ENCODE peak calls at places on chromosomes 7 and 10, in nine cellular contexts. One of them, this sample, is unnamed.
A peak's percentile ranks its signal among the peaks of the same experiment; 100 is the strongest.

GRCh38 chr10:59362991-59363390 is 642 bp upstream of the FAM13C start:
- DNase-seq in WERI-Rb-1: peak; percentile 66
- DNase-seq in brain microvascular endothelial cell: peak; percentile 46
- DNase-seq in Karpas-422: no peak
- DNase-seq in upper lobe of left lung: no peak
- DNase-seq in thoracic aorta: no peak
- DNase-seq in adipocyte: peak; percentile 74
- DNase-seq in bronchial epithelial cell: peak; percentile 50
- DNase-seq in SJSA1: peak; percentile 19
- DNase-seq in this sample: peak; percentile 77

GRCh38 chr7:9028012-9028411 is 594.6 kb downstream of the NXPH1 start:
- DNase-seq in WERI-Rb-1: no peak
- DNase-seq in brain microvascular endothelial cell: no peak
- DNase-seq in Karpas-422: no peak
- DNase-seq in upper lobe of left lung: no peak
- DNase-seq in thoracic aorta: no peak
- DNase-seq in adipocyte: no peak
- DNase-seq in bronchial epithelial cell: no peak
- DNase-seq in SJSA1: no peak
- DNase-seq in this sample: no peak

GRCh38 chr7:108291791-108292440 is 161.8 kb upstream of the LAMB4 start:
- DNase-seq in WERI-Rb-1: no peak
- DNase-seq in brain microvascular endothelial cell: no peak
- DNase-seq in Karpas-422: peak; percentile 31
- DNase-seq in upper lobe of left lung: no peak
- DNase-seq in thoracic aorta: no peak
- DNase-seq in adipocyte: no peak
- DNase-seq in bronchial epithelial cell: no peak
- DNase-seq in SJSA1: no peak
- DNase-seq in this sample: no peak

GRCh38 chr7:142853739-142854504 is 954 bp upstream of the EPHB6 start:
- DNase-seq in WERI-Rb-1: peak; percentile 72
- DNase-seq in brain microvascular endothelial cell: peak; percentile 57
- DNase-seq in Karpas-422: peak; percentile 88
- DNase-seq in upper lobe of left lung: peak; percentile 89
- DNase-seq in thoracic aorta: no peak
- DNase-seq in adipocyte: peak; percentile 83
- DNase-seq in bronchial epithelial cell: peak; percentile 61
- DNase-seq in SJSA1: peak; percentile 71
- DNase-seq in this sample: peak; percentile 67

GRCh38 chr7:3238525-3239210 is 62.4 kb upstream of the SDK1 start:
- DNase-seq in WERI-Rb-1: no peak
- DNase-seq in brain microvascular endothelial cell: no peak
- DNase-seq in Karpas-422: no peak
- DNase-seq in upper lobe of left lung: no peak
- DNase-seq in thoracic aorta: no peak
- DNase-seq in adipocyte: no peak
- DNase-seq in bronchial epithelial cell: peak; percentile 4
- DNase-seq in SJSA1: no peak
- DNase-seq in this sample: no peak

GRCh38 chr7:98930921-98931320 is 52.6 kb downstream of the TRRAP start:
- DNase-seq in WERI-Rb-1: no peak
- DNase-seq in brain microvascular endothelial cell: peak; percentile 14
- DNase-seq in Karpas-422: no peak
- DNase-seq in upper lobe of left lung: no peak
- DNase-seq in thoracic aorta: no peak
- DNase-seq in adipocyte: no peak
- DNase-seq in bronchial epithelial cell: peak; percentile 10
- DNase-seq in SJSA1: no peak
- DNase-seq in this sample: peak; percentile 9

GRCh38 chr10:115092555-115093285 is 445 bp upstream of the ATRNL1 start:
- DNase-seq in WERI-Rb-1: peak; percentile 71
- DNase-seq in brain microvascular endothelial cell: peak; percentile 51
- DNase-seq in Karpas-422: no peak
- DNase-seq in upper lobe of left lung: peak; percentile 69
- DNase-seq in thoracic aorta: no peak
- DNase-seq in adipocyte: peak; percentile 67
- DNase-seq in bronchial epithelial cell: peak; percentile 5
- DNase-seq in SJSA1: peak; percentile 59
- DNase-seq in this sample: peak; percentile 44

GRCh38 chr10:43284341-43284910 is 17.6 kb upstream of the RASGEF1A start:
- DNase-seq in WERI-Rb-1: no peak
- DNase-seq in brain microvascular endothelial cell: no peak
- DNase-seq in Karpas-422: peak; percentile 51
- DNase-seq in upper lobe of left lung: no peak
- DNase-seq in thoracic aorta: no peak
- DNase-seq in adipocyte: peak; percentile 19
- DNase-seq in bronchial epithelial cell: peak; percentile 40
- DNase-seq in SJSA1: no peak
- DNase-seq in this sample: peak; percentile 22

GRCh38 chr10:97764519-97764931 is 7.3 kb downstream of the SFRP5 start:
- DNase-seq in WERI-Rb-1: no peak
- DNase-seq in brain microvascular endothelial cell: no peak
- DNase-seq in Karpas-422: no peak
- DNase-seq in upper lobe of left lung: no peak
- DNase-seq in thoracic aorta: no peak
- DNase-seq in adipocyte: no peak
- DNase-seq in bronchial epithelial cell: no peak
- DNase-seq in SJSA1: no peak
- DNase-seq in this sample: no peak

GRCh38 chr7:84017653-84018052 is 176.9 kb downstream of the SEMA3A start:
- DNase-seq in WERI-Rb-1: no peak
- DNase-seq in brain microvascular endothelial cell: no peak
- DNase-seq in Karpas-422: no peak
- DNase-seq in upper lobe of left lung: no peak
- DNase-seq in thoracic aorta: no peak
- DNase-seq in adipocyte: no peak
- DNase-seq in bronchial epithelial cell: no peak
- DNase-seq in SJSA1: peak; percentile 10
- DNase-seq in this sample: peak; percentile 9

GRCh38 chr10:75230600-75231038 is 5.1 kb downstream of the COMTD1 start:
- DNase-seq in WERI-Rb-1: peak; percentile 91
- DNase-seq in brain microvascular endothelial cell: peak; percentile 92
- DNase-seq in Karpas-422: peak; percentile 96
- DNase-seq in upper lobe of left lung: no peak
- DNase-seq in thoracic aorta: peak; percentile 84
- DNase-seq in adipocyte: peak; percentile 97
- DNase-seq in bronchial epithelial cell: peak; percentile 79
- DNase-seq in SJSA1: peak; percentile 73
- DNase-seq in this sample: peak; percentile 89

GRCh38 chr10:127035827-127036226 is 130.6 kb downstream of the DOCK1 start:
- DNase-seq in WERI-Rb-1: no peak
- DNase-seq in brain microvascular endothelial cell: no peak
- DNase-seq in Karpas-422: no peak
- DNase-seq in upper lobe of left lung: no peak
- DNase-seq in thoracic aorta: no peak
- DNase-seq in adipocyte: no peak
- DNase-seq in bronchial epithelial cell: no peak
- DNase-seq in SJSA1: no peak
- DNase-seq in this sample: no peak
- H3K4me3 ChIP-seq in WERI-Rb-1: no peak overlapping the region
- H3K4me3 ChIP-seq in brain microvascular endothelial cell: no peak overlapping the region
- H3K4me3 ChIP-seq in Karpas-422: no peak overlapping the region
- H3K4me3 ChIP-seq in upper lobe of left lung: no peak overlapping the region
- H3K4me3 ChIP-seq in thoracic aorta: no peak overlapping the region
- H3K4me3 ChIP-seq in adipocyte: no peak overlapping the region
- H3K4me3 ChIP-seq in bronchial epithelial cell: no peak overlapping the region
- H3K4me3 ChIP-seq in SJSA1: no peak overlapping the region
- H3K4me3 ChIP-seq in this sample: no peak overlapping the region

GRCh38 chr10:13340068-13340467 is 8.0 kb downstream of the SEPHS1 start:
- DNase-seq in WERI-Rb-1: no peak
- DNase-seq in brain microvascular endothelial cell: no peak
- DNase-seq in Karpas-422: no peak
- DNase-seq in upper lobe of left lung: no peak
- DNase-seq in thoracic aorta: no peak
- DNase-seq in adipocyte: no peak
- DNase-seq in bronchial epithelial cell: peak; percentile 44
- DNase-seq in SJSA1: no peak
- DNase-seq in this sample: no peak
- H3K4me3 ChIP-seq in WERI-Rb-1: no peak overlapping the region
- H3K4me3 ChIP-seq in brain microvascular endothelial cell: no peak overlapping the region
- H3K4me3 ChIP-seq in Karpas-422: peak overlapping the region; percentile 33
- H3K4me3 ChIP-seq in upper lobe of left lung: no peak overlapping the region
- H3K4me3 ChIP-seq in thoracic aorta: no peak overlapping the region
- H3K4me3 ChIP-seq in adipocyte: peak overlapping the region; percentile 51
- H3K4me3 ChIP-seq in bronchial epithelial cell: no peak overlapping the region
- H3K4me3 ChIP-seq in SJSA1: no peak overlapping the region
- H3K4me3 ChIP-seq in this sample: no peak overlapping the region

GRCh38 chr10:17454181-17454800 is at the start of gene ST8SIA6:
- DNase-seq in WERI-Rb-1: peak; percentile 25
- DNase-seq in brain microvascular endothelial cell: peak; percentile 6
- DNase-seq in Karpas-422: no peak
- DNase-seq in upper lobe of left lung: peak; percentile 91
- DNase-seq in thoracic aorta: no peak
- DNase-seq in adipocyte: peak; percentile 85
- DNase-seq in bronchial epithelial cell: no peak
- DNase-seq in SJSA1: peak; percentile 35
- DNase-seq in this sample: peak; percentile 74
- H3K4me3 ChIP-seq in WERI-Rb-1: peak within 1 kb of the TSS; percentile 41
- H3K4me3 ChIP-seq in brain microvascular endothelial cell: peak within 1 kb of the TSS; percentile 62
- H3K4me3 ChIP-seq in Karpas-422: no peak within 1 kb of the TSS
- H3K4me3 ChIP-seq in upper lobe of left lung: peak within 1 kb of the TSS; percentile 31
- H3K4me3 ChIP-seq in thoracic aorta: peak within 1 kb of the TSS; percentile 74
- H3K4me3 ChIP-seq in adipocyte: peak within 1 kb of the TSS; percentile 75
- H3K4me3 ChIP-seq in bronchial epithelial cell: peak within 1 kb of the TSS; percentile 27
- H3K4me3 ChIP-seq in SJSA1: peak within 1 kb of the TSS; percentile 52
- H3K4me3 ChIP-seq in this sample: peak within 1 kb of the TSS; percentile 60

GRCh38 chr7:92295391-92295790 is 49.6 kb downstream of the ANKIB1 start:
- DNase-seq in WERI-Rb-1: no peak
- DNase-seq in brain microvascular endothelial cell: no peak
- DNase-seq in Karpas-422: no peak
- DNase-seq in upper lobe of left lung: no peak
- DNase-seq in thoracic aorta: no peak
- DNase-seq in adipocyte: no peak
- DNase-seq in bronchial epithelial cell: no peak
- DNase-seq in SJSA1: no peak
- DNase-seq in this sample: no peak
- H3K4me3 ChIP-seq in WERI-Rb-1: no peak overlapping the region
- H3K4me3 ChIP-seq in brain microvascular endothelial cell: no peak overlapping the region
- H3K4me3 ChIP-seq in Karpas-422: no peak overlapping the region
- H3K4me3 ChIP-seq in upper lobe of left lung: no peak overlapping the region
- H3K4me3 ChIP-seq in thoracic aorta: peak overlapping the region; percentile 41
- H3K4me3 ChIP-seq in adipocyte: no peak overlapping the region
- H3K4me3 ChIP-seq in bronchial epithelial cell: no peak overlapping the region
- H3K4me3 ChIP-seq in SJSA1: no peak overlapping the region
- H3K4me3 ChIP-seq in this sample: no peak overlapping the region

GRCh38 chr10:68110027-68110426 is 739 bp downstream of the MYPN start:
- DNase-seq in WERI-Rb-1: no peak
- DNase-seq in brain microvascular endothelial cell: no peak
- DNase-seq in Karpas-422: no peak
- DNase-seq in upper lobe of left lung: no peak
- DNase-seq in thoracic aorta: no peak
- DNase-seq in adipocyte: peak; percentile 53
- DNase-seq in bronchial epithelial cell: no peak
- DNase-seq in SJSA1: no peak
- DNase-seq in this sample: no peak

GRCh38 chr10:68111580-68111979 is 2.3 kb downstream of the MYPN start:
- DNase-seq in WERI-Rb-1: no peak
- DNase-seq in brain microvascular endothelial cell: no peak
- DNase-seq in Karpas-422: no peak
- DNase-seq in upper lobe of left lung: no peak
- DNase-seq in thoracic aorta: no peak
- DNase-seq in adipocyte: no peak
- DNase-seq in bronchial epithelial cell: no peak
- DNase-seq in SJSA1: no peak
- DNase-seq in this sample: no peak

GRCh38 chr10:68107651-68108449 is 1.4 kb upstream of the MYPN start:
- DNase-seq in WERI-Rb-1: no peak
- DNase-seq in brain microvascular endothelial cell: no peak
- DNase-seq in Karpas-422: no peak
- DNase-seq in upper lobe of left lung: no peak
- DNase-seq in thoracic aorta: no peak
- DNase-seq in adipocyte: no peak
- DNase-seq in bronchial epithelial cell: no peak
- DNase-seq in SJSA1: no peak
- DNase-seq in this sample: no peak

GRCh38 chr10:68106656-68107055 is 2.6 kb upstream of the MYPN start:
- DNase-seq in WERI-Rb-1: no peak
- DNase-seq in brain microvascular endothelial cell: peak; percentile 83
- DNase-seq in Karpas-422: no peak
- DNase-seq in upper lobe of left lung: no peak
- DNase-seq in thoracic aorta: no peak
- DNase-seq in adipocyte: peak; percentile 74
- DNase-seq in bronchial epithelial cell: peak; percentile 55
- DNase-seq in SJSA1: peak; percentile 73
- DNase-seq in this sample: peak; percentile 85

DNA sequence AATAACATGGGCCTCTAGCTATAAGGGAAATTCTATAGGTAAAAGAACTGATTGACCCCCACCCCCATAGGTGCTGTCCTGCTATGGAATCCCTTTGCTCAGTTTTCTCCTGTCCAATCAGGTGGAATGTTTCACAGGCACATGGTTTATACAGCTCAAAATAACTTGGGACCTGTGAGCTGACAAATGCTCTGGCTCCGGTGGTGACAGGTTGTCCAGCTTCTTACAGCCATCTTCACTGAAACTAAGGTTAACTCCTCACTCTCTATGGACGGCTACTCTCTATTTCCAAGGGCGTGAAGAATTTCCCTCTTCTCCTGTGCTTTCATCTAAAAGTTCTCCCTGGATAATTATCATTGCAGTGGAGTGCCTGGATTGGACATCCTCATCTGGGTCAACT is at the start of gene MYPN:
- DNase-seq in WERI-Rb-1: no peak
- DNase-seq in brain microvascular endothelial cell: no peak
- DNase-seq in Karpas-422: no peak
- DNase-seq in upper lobe of left lung: no peak
- DNase-seq in thoracic aorta: no peak
- DNase-seq in adipocyte: no peak
- DNase-seq in bronchial epithelial cell: no peak
- DNase-seq in SJSA1: no peak
- DNase-seq in this sample: no peak
- H3K4me3 ChIP-seq in WERI-Rb-1: no peak within 1 kb of the TSS
- H3K4me3 ChIP-seq in brain microvascular endothelial cell: no peak within 1 kb of the TSS
- H3K4me3 ChIP-seq in Karpas-422: no peak within 1 kb of the TSS
- H3K4me3 ChIP-seq in upper lobe of left lung: no peak within 1 kb of the TSS
- H3K4me3 ChIP-seq in thoracic aorta: no peak within 1 kb of the TSS
- H3K4me3 ChIP-seq in adipocyte: no peak within 1 kb of the TSS
- H3K4me3 ChIP-seq in bronchial epithelial cell: no peak within 1 kb of the TSS
- H3K4me3 ChIP-seq in SJSA1: no peak within 1 kb of the TSS
- H3K4me3 ChIP-seq in this sample: peak within 1 kb of the TSS; percentile 74